ENCODE peak calls at places on chromosomes 6 and 20, in seven cellular contexts. A, R, T, P, V, G and X are unnamed samples.

GRCh38 chr6:99364026-99364425 is 14.6 kb upstream of the FAXC start:
- DNase-seq in A (no peak), R (no peak), T (no peak), P (no peak), V (no peak), G (no peak), X (no peak)

GRCh38 chr6:165925474-165926156 is 242.0 kb downstream of the TBXT start:
- DNase-seq in A (peak; percentile 61), R (no peak), T (no peak), P (no peak), V (no peak), G (no peak), X (no peak)

GRCh38 chr6:53103993-53104675 is 38.9 kb downstream of the FBXO9 start:
- DNase-seq in A (no peak), R (peak; percentile 31), T (no peak), P (no peak), V (no peak), G (no peak), X (peak; percentile 39)

GRCh38 chr6:119147101-119148053 is 68.9 kb upstream of the FAM184A start:
- DNase-seq in A (peak; percentile 98), R (peak; percentile 98), T (no peak), P (no peak), V (no peak), G (peak; percentile 86), X (peak; percentile 66)

GRCh38 chr6:67411036-67411435 is 1224.0 kb upstream of the ADGRB3 start:
- DNase-seq in A (no peak), R (no peak), T (no peak), P (no peak), V (no peak), G (no peak), X (no peak)

GRCh38 chr6:28258877-28259777 is at the start of gene NKAPL:
- DNase-seq in A (peak; percentile 46), R (no peak), T (no peak), P (peak; percentile 34), V (no peak), G (no peak), X (no peak)

GRCh38 chr20:54221383-54221782 is 13.5 kb downstream of the PFDN4 start:
- DNase-seq in A (no peak), R (no peak), T (no peak), P (no peak), V (no peak), G (peak; percentile 59), X (no peak)

GRCh38 chr6:54768542-54768941 is 78.0 kb upstream of the FAM83B start:
- DNase-seq in A (peak; percentile 1), R (no peak), T (no peak), P (no peak), V (no peak), G (no peak), X (no peak)

GRCh38 chr6:110755411-110755834 is 59.8 kb downstream of the CDK19 start:
- DNase-seq in A (peak; percentile 16), R (no peak), T (no peak), P (no peak), V (no peak), G (no peak), X (no peak)

GRCh38 chr6:137402143-137402542 is 92.1 kb downstream of the OLIG3 start:
- DNase-seq in A (no peak), R (no peak), T (no peak), P (no peak), V (no peak), G (no peak), X (no peak)

GRCh38 chr6:125658759-125659431 is 90.5 kb upstream of the HEY2 start:
- DNase-seq in A (no peak), R (no peak), T (no peak), P (no peak), V (no peak), G (no peak), X (peak; percentile 43)

GRCh38 chr20:13289031-13289430 is 68.0 kb downstream of the ISM1 start:
- DNase-seq in A (no peak), R (no peak), T (no peak), P (no peak), V (no peak), G (no peak), X (no peak)

GRCh38 chr6:12051861-12052368 is 39.8 kb downstream of the HIVEP1 start:
- DNase-seq in A (peak; percentile 88), R (peak; percentile 69), T (no peak), P (no peak), V (no peak), G (peak; percentile 2), X (no peak)

GRCh38 chr6:34145161-34146020 is 496 bp downstream of the GRM4 start:
- DNase-seq in A (peak; percentile 46), R (peak; percentile 61), T (no peak), P (peak; percentile 69), V (peak; percentile 45), G (no peak), X (peak; percentile 89)

GRCh38 chr20:34355427-34355826 is 7.6 kb upstream of the ITCH start:
- DNase-seq in A (no peak), R (no peak), T (no peak), P (no peak), V (no peak), G (no peak), X (no peak)

GRCh38 chr20:17083738-17084137 is 143.1 kb upstream of the PCSK2 start:
- DNase-seq in A (peak; percentile 10), R (no peak), T (no peak), P (no peak), V (peak; percentile 32), G (no peak), X (peak; percentile 67)

GRCh38 chr6:133939778-133940667 is 13.0 kb upstream of the TBPL1 start:
- DNase-seq in A (no peak), R (no peak), T (no peak), P (no peak), V (no peak), G (no peak), X (no peak)

GRCh38 chr6:143872211-143872610 is 7.9 kb downstream of the ZC2HC1B start:
- DNase-seq in A (peak; percentile 29), R (peak; percentile 31), T (no peak), P (no peak), V (no peak), G (no peak), X (no peak)

GRCh38 chr6:46592046-46592445 is 60.6 kb downstream of the CYP39A1 start:
- DNase-seq in A (no peak), R (no peak), T (no peak), P (no peak), V (no peak), G (no peak), X (no peak)

GRCh38 chr6:111710911-111711310 is 105.2 kb upstream of the TRAF3IP2 start:
- DNase-seq in A (no peak), R (no peak), T (no peak), P (no peak), V (no peak), G (no peak), X (no peak)

GRCh38 chr6:1075880-1076279 is 236.0 kb upstream of the FOXQ1 start:
- DNase-seq in A (no peak), R (no peak), T (no peak), P (no peak), V (no peak), G (no peak), X (no peak)

GRCh38 chr6:17932362-17932852 is 55.0 kb downstream of the KIF13A start:
- DNase-seq in A (peak; percentile 85), R (peak; percentile 92), T (no peak), P (no peak), V (no peak), G (no peak), X (no peak)

DNA sequence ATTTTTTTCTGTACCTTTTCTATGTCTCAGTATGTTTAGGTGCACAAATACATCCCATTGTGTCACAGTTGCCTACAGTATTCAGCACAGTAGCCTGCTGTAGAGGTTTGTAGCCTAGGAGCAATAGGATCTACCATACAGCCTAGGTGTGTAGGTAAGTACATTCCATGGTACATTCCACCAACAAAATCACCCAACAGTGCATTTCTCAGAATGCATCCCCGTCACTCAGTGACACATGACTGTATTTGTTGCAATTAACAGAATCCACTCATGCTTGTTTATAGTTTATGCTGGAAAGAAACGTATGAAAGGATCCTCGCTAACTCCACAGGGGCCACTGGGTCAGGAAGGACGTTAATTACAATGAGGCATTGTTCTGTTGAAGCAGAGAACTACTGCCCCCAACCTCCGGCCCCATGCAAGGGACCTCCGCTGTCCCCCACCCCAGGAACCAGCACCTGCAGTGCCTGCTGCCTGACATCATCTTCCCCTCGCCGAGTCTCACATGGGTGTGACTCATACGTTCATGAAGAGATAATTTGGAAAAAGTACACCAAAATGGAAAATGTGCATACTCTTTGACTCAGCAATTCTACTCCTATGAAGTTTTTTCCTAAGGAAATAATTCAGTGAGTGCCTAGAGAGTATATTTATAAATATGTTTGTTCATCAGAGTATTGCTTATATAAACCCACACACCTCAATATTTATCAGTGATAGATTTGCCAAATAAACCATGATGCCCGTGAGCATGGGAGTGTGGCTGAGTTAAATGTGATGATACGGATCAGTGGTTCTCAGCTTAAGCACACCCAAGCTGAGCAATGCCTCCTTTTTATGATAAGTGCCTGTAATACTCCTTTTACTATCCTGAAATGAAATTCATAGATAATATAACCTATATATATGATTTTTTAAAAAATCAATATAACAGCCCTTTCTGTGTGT is 156.4 kb upstream of the ECI2 start:
- DNase-seq in A (peak; percentile 75), R (peak; percentile 78), T (no peak), P (no peak), V (no peak), G (peak; percentile 72), X (peak; percentile 31)
- H3K4ac ChIP-seq in A (no peak overlapping the region), R (no peak overlapping the region), T (no peak overlapping the region), P (no peak overlapping the region), V (no peak overlapping the region), G (no peak overlapping the region), X (no peak overlapping the region)

GRCh38 chr6:81326856-81327561 is 425.5 kb downstream of the TENT5A start:
- DNase-seq in A (peak; percentile 4), R (no peak), T (no peak), P (no peak), V (no peak), G (no peak), X (no peak)
- H3K4ac ChIP-seq in A (no peak overlapping the region), R (peak overlapping the region; percentile 15), T (no peak overlapping the region), P (no peak overlapping the region), V (no peak overlapping the region), G (no peak overlapping the region), X (no peak overlapping the region)

GRCh38 chr20:20872420-20872819 is 160.0 kb upstream of the RALGAPA2 start:
- DNase-seq in A (no peak), R (no peak), T (no peak), P (no peak), V (no peak), G (no peak), X (no peak)

GRCh38 chr20:20877079-20877478 is 164.6 kb upstream of the RALGAPA2 start:
- DNase-seq in A (no peak), R (no peak), T (no peak), P (no peak), V (no peak), G (no peak), X (no peak)

DNA sequence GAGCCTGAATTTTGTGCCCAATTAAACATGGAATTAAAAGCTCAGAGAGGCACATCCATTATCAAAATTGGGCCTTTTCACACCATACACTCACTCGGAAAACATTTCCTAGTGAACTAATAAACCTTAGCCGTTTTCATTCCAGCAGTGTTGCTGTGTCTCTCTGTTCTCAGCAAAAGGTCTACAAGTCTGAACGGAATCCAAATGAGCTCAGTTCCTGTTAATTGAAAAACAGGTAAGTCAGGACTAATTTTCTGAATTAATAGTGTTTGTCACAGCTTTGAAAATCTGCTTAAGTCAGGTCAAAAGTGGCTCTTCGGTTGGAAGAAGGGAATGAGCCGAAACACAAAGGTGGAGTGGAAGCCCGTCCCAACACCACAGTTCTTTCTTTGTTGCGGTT is 163.3 kb upstream of the RALGAPA2 start:
- DNase-seq in A (no peak), R (no peak), T (no peak), P (no peak), V (no peak), G (no peak), X (no peak)
- H3K4ac ChIP-seq in A (no peak overlapping the region), R (no peak overlapping the region), T (no peak overlapping the region), P (no peak overlapping the region), V (no peak overlapping the region), G (no peak overlapping the region), X (no peak overlapping the region)

GRCh38 chr6:9532621-9533557 is 882.0 kb downstream of the TFAP2A start:
- DNase-seq in A (no peak), R (no peak), T (no peak), P (no peak), V (no peak), G (peak; percentile 91), X (no peak)
- H3K4ac ChIP-seq in A (no peak overlapping the region), R (no peak overlapping the region), T (no peak overlapping the region), P (no peak overlapping the region), V (no peak overlapping the region), G (no peak overlapping the region), X (no peak overlapping the region)